ENCODE peak calls at places on chromosomes 11 and 22, in seven cellular contexts. V is ovary; Q is CD4-positive, CD25-positive, alpha-beta regulatory T cell; J is cardiac muscle cell; R is left lung; A is mammary epithelial cell; B is naive thymus-derived CD4-positive, alpha-beta T cell. P is an unnamed sample. For H3K27me3 and H3K36me3, the result is how much of the 10 kb centered on the place peaks cover.

GRCh38 chr11:128924618-128925017 is 18.1 kb downstream of the TP53AIP1 start:
- DNase-seq in V (no peak), Q (no peak), J (no peak), R (no peak), A (no peak), B (no peak), P (no peak)

GRCh38 chr11:126696976-126697375 is 303.6 kb downstream of the KIRREL3 start:
- DNase-seq in V (no peak), Q (no peak), J (no peak), R (no peak), A (no peak), B (no peak), P (no peak)

GRCh38 chr11:110467556-110467955 is 37.8 kb downstream of the FDX1 start:
- DNase-seq in V (no peak), Q (no peak), J (no peak), R (no peak), A (no peak), B (no peak), P (no peak)

GRCh38 chr11:17471501-17471900 is 5.1 kb downstream of the ABCC8 start:
- DNase-seq in V (no peak), Q (no peak), J (no peak), R (no peak), A (no peak), B (no peak), P (no peak)

GRCh38 chr11:119706887-119707286 is 22.1 kb downstream of the NECTIN1 start:
- DNase-seq in V (no peak), Q (no peak), J (no peak), R (no peak), A (no peak), B (no peak), P (no peak)

GRCh38 chr11:123391646-123392348 is 38.3 kb upstream of the GRAMD1B start:
- DNase-seq in V (no peak), Q (no peak), J (no peak), R (no peak), A (no peak), B (no peak), P (peak)

GRCh38 chr22:27501191-27501936 is 300.2 kb downstream of the MN1 start:
- DNase-seq in V (no peak), Q (no peak), J (no peak), R (no peak), A (no peak), B (no peak), P (no peak)

GRCh38 chr22:19960491-19961200 is 19.0 kb upstream of the TXNRD2 start:
- DNase-seq in V (no peak), Q (no peak), J (no peak), R (no peak), A (no peak), B (no peak), P (no peak)

GRCh38 chr11:4491878-4492606 is 9.6 kb downstream of the OR52K1 start:
- DNase-seq in V (no peak), Q (no peak), J (no peak), R (no peak), A (no peak), B (no peak), P (no peak)

GRCh38 chr11:20372081-20372480 is 8.6 kb downstream of the HTATIP2 start:
- DNase-seq in V (no peak), Q (no peak), J (peak), R (no peak), A (no peak), B (no peak), P (no peak)

GRCh38 chr11:133520707-133521106 is 11.6 kb downstream of the OPCML start:
- DNase-seq in V (no peak), Q (no peak), J (no peak), R (no peak), A (no peak), B (no peak), P (no peak)

GRCh38 chr22:22855085-22855484 is 32.5 kb upstream of the IGLL5 start:
- DNase-seq in V (no peak), Q (no peak), J (no peak), R (no peak), A (no peak), B (no peak), P (no peak)

GRCh38 chr22:47567126-47567730 is 804.8 kb downstream of the TBC1D22A start:
- DNase-seq in V (no peak), Q (no peak), J (no peak), R (no peak), A (no peak), B (no peak), P (no peak)

GRCh38 chr11:88831303-88831890 is 234.4 kb downstream of the GRM5 start:
- DNase-seq in V (no peak), Q (no peak), J (no peak), R (no peak), A (no peak), B (no peak), P (no peak)

GRCh38 chr11:103532133-103532788 is 423.0 kb downstream of the DYNC2H1 start:
- DNase-seq in V (no peak), Q (no peak), J (no peak), R (no peak), A (peak), B (no peak), P (peak)

GRCh38 chr11:127616171-127616570 is 615.6 kb upstream of the KIRREL3 start:
- DNase-seq in V (no peak), Q (no peak), J (no peak), R (no peak), A (no peak), B (no peak), P (no peak)

GRCh38 chr11:128458316-128458715 is 129.0 kb downstream of the ETS1 start:
- DNase-seq in V (no peak), Q (no peak), J (no peak), R (no peak), A (peak), B (no peak), P (peak)

GRCh38 chr11:33712436-33712835 is 11.8 kb upstream of the C11orf91 start:
- DNase-seq in V (no peak), Q (no peak), J (no peak), R (no peak), A (no peak), B (no peak), P (no peak)

GRCh38 chr22:34587357-34588356 is 478.3 kb upstream of the ISX start:
- DNase-seq in V (no peak), Q (no peak), J (peak), R (no peak), A (peak), B (no peak), P (no peak)
- H3K4me3 ChIP-seq in V (no peak), Q (no peak), J (no peak), R (no peak), A (no peak), B (no peak), P (no peak)

GRCh38 chr11:32448232-32448631 is 12.9 kb upstream of the WT1 start:
- DNase-seq in V (no peak), Q (no peak), J (peak), R (no peak), A (no peak), B (no peak), P (peak)

GRCh38 chr11:32450372-32450771 is 15.0 kb upstream of the WT1 start:
- DNase-seq in V (no peak), Q (no peak), J (no peak), R (no peak), A (no peak), B (no peak), P (no peak)

GRCh38 chr11:32447252-32447651 is 11.9 kb upstream of the WT1 start:
- DNase-seq in V (no peak), Q (no peak), J (no peak), R (no peak), A (no peak), B (no peak), P (no peak)

GRCh38 chr11:32440920-32441319 is 5.6 kb upstream of the WT1 start:
- DNase-seq in V (peak), Q (no peak), J (no peak), R (no peak), A (no peak), B (no peak), P (no peak)

DNA sequence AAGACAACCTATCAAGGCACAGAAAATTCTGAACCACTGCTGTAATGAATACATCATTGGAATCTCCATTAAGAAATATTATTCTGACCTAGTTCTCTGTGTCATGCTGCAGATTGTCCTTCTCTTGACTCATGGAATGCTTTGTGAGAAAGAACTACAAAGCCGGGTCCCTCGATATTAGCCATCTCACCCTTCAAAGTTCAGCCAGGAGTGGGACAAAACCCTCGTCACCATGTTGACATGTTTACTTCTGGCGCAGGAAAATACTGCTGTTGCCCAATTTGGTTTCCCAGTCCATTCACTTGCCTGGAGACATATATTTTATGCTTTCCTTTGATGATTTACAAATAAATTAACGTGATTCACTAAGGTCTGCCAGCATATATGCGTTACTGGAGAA is 10.9 kb upstream of the WT1 start:
- DNase-seq in V (no peak), Q (no peak), J (no peak), R (no peak), A (no peak), B (no peak), P (no peak)
- H3K27me3 ChIP-seq in V (under half), Q (under half), J (under half), R (under half), A (under half), B (under half), P (under half)

GRCh38 chr22:17865183-17866055 is 91.2 kb upstream of the BID start:
- DNase-seq in V (no peak), Q (no peak), J (no peak), R (no peak), A (no peak), B (no peak), P (no peak)

GRCh38 chr22:17868771-17869170 is 94.5 kb upstream of the BID start:
- DNase-seq in V (no peak), Q (no peak), J (no peak), R (no peak), A (no peak), B (no peak), P (no peak)

GRCh38 chr22:17866621-17867020 is 92.4 kb upstream of the BID start:
- DNase-seq in V (no peak), Q (no peak), J (no peak), R (no peak), A (no peak), B (no peak), P (no peak)

GRCh38 chr22:17866127-17866526 is 91.9 kb upstream of the BID start:
- DNase-seq in V (no peak), Q (no peak), J (no peak), R (no peak), A (no peak), B (no peak), P (no peak)

GRCh38 chr22:17867160-17867785 is 93.0 kb upstream of the BID start:
- DNase-seq in V (peak), Q (no peak), J (no peak), R (no peak), A (no peak), B (no peak), P (no peak)
- H3K36me3 ChIP-seq in V (under half), Q (half or more), J (under half), R (half or more), A (under half), B (under half), P (under half)

DNA sequence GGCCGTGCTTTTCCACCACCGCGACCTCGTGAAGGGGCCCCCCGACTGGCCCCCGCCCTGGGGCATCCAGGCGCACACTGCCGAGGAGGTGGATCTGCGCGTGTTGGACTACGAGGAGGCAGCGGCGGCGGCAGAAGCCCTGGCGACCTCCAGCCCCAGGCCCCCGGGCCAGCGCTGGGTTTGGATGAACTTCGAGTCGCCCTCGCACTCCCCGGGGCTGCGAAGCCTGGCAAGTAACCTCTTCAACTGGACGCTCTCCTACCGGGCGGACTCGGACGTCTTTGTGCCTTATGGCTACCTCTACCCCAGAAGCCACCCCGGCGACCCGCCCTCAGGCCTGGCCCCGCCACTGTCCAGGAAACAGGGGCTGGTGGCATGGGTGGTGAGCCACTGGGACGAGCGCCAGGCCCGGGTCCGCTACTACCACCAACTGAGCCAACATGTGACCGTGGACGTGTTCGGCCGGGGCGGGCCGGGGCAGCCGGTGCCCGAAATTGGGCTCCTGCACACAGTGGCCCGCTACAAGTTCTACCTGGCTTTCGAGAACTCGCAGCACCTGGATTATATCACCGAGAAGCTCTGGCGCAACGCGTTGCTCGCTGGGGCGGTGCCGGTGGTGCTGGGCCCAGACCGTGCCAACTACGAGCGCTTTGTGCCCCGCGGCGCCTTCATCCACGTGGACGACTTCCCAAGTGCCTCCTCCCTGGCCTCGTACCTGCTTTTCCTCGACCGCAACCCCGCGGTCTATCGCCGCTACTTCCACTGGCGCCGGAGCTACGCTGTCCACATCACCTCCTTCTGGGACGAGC is 1.3 kb downstream of the FUT4 start:
- DNase-seq in V (peak), Q (no peak), J (no peak), R (no peak), A (no peak), B (peak), P (peak)
- H3K4me3 ChIP-seq in V (peak), Q (no peak), J (peak), R (peak), A (no peak), B (peak), P (peak)

DNA sequence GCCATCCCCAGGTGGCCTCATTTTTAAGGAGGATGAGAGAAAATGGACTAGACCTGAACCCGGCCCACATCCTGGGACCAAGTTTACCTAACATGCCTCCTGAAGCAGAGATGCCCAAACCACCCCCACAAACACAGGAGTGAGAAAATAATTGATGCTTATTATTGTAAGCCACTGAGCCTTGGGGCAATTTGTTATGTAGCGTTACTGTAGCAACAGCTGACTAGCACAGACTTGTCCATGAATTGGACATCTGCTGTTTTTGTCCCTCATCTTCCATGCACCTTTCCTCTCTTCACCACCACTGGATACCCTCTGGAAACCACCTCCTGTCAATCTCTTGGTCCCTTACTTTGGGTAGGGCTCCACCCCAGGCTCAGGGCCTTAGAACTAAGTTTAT is 137.2 kb upstream of the HSD17B12 start:
- DNase-seq in V (no peak), Q (no peak), J (no peak), R (no peak), A (peak), B (no peak), P (peak)
- H3K27me3 ChIP-seq in V (under half), Q (under half), J (under half), R (under half), A (under half), B (under half), P (under half)

DNA sequence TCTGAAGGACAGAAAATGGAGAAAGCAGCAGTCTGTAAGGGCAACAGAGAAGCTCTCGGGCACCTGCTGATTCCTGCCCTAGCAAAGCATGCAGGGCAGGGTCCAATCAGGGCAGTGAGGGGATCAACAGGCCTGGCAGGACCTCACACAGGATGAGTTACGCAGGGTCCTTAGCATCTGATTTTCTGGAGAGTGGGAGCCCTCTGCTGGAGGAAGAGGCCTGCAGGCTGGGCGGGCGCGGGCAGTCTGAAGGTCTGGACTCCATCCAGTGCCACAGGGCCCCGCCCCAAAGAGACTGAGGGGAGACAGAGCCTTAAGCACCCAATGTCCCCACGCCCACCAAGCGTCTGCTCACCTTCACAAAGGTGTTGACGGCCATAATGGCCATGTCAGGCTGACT is 28.9 kb downstream of the AP1B1 start:
- DNase-seq in V (peak), Q (no peak), J (peak), R (no peak), A (no peak), B (no peak), P (peak)
- H3K36me3 ChIP-seq in V (under half), Q (under half), J (under half), R (half or more), A (under half), B (under half), P (under half)

DNA sequence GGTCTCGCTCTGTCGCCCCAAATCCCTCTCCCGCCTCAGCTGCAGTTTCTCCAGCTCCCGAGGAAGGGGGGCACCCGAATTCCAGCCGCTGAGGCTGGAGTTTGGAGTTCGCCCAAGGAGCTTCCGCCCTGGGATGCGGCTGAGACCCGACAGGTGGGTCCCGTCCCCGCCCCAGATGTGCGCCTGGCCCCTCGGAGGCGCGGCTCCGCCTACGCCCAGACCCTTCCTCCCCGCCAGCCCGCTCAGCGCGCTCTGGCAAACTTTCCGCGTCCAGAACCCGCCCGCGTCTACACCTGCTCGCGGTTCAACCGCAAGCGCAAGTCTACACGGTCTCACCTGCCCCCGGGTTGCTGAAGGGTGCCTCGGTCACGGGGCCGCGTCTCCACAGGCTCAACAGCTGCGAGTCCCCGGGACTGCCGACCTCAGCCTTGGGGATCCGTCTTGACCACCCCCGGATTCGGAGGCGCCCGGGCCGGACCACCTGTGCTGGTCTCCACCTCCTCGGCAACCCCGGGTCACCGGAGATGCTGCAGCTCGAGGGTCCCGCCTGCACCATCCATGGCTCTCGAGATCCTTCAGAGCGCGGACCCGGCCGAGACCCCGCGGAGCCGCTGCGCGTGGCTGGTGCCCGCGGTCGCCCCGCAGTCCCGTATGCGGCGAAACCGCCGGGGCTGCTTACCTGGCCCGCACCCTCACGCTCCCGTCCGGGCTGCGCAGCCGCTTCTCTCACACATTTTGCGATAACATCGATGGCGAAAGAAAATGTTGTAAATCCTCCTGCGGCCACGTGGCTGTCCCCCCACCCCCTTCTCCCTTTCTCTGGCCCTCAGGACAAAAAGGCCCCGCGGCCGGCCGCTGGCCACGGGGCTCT is 63.6 kb downstream of the NFAM1 start:
- DNase-seq in V (peak), Q (peak), J (no peak), R (peak), A (no peak), B (no peak), P (no peak)
- H3K4me3 ChIP-seq in V (peak), Q (no peak), J (peak), R (peak), A (peak), B (peak), P (peak)

GRCh38 chr11:134542401-134543143 is 130.5 kb upstream of the B3GAT1 start:
- DNase-seq in V (no peak), Q (no peak), J (no peak), R (no peak), A (no peak), B (no peak), P (peak)

GRCh38 chr11:134544095-134544815 is 132.2 kb upstream of the B3GAT1 start:
- DNase-seq in V (no peak), Q (no peak), J (no peak), R (no peak), A (no peak), B (no peak), P (no peak)

GRCh38 chr11:134541355-134541754 is 129.3 kb upstream of the B3GAT1 start:
- DNase-seq in V (no peak), Q (no peak), J (no peak), R (no peak), A (no peak), B (no peak), P (no peak)

GRCh38 chr11:134541951-134542350 is 129.9 kb upstream of the B3GAT1 start:
- DNase-seq in V (no peak), Q (no peak), J (no peak), R (no peak), A (no peak), B (no peak), P (no peak)

GRCh38 chr11:134543144-134544044 is 131.4 kb upstream of the B3GAT1 start:
- DNase-seq in V (no peak), Q (no peak), J (no peak), R (no peak), A (no peak), B (no peak), P (no peak)
- H3K27me3 ChIP-seq in V (under half), Q (under half), J (under half), R (under half), A (under half), B (under half), P (under half)

DNA sequence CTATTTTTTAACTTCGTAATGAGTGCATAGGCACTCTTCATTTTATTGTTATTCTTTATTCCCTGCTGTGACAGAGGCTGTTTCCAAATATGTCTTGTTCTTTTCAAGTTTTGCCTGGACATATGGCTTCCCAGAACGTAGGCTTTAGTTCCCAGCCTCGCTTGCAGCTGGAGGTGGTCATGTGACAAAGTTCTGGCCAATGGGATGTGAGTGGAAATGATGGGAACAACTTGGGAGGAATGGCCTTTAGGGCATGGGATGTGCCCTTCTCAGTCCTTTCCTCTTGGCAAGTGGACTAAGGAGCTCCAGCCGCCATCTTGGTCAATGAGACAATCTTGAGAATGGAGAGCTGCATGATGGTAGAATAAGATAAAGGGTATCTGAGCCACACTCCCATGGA is 70.8 kb upstream of the EIF3D start:
- DNase-seq in V (no peak), Q (no peak), J (no peak), R (no peak), A (no peak), B (no peak), P (no peak)
- H3K36me3 ChIP-seq in V (under half), Q (under half), J (under half), R (under half), A (under half), B (under half), P (under half)